ENCODE peak calls at places on chromosomes 2 and 18, in ten cellular contexts. D is IMR-90, E is kidney, V is Caco-2, X is BE2C, F is cardiac fibroblast, M is lung, B is GM12878, U is upper lobe of right lung, N is stomach. Q is an unnamed sample.

GRCh38 chr2:47038656-47039501 is 116.2 kb downstream of the STPG4 start:
- DNase-seq in B (peak; percentile 27), M (no peak), V (no peak), U (no peak), F (no peak), E (no peak), N (no peak), D (no peak), X (no peak), Q (peak; percentile 14)

GRCh38 chr2:26456701-26457224 is 21.2 kb downstream of the OTOF start:
- DNase-seq in N (peak; percentile 61), X (no peak), B (no peak), E (no peak), D (no peak), F (no peak), U (no peak), M (no peak), V (peak; percentile 97), Q (peak; percentile 11)

GRCh38 chr2:69100220-69100723 is 87.3 kb downstream of the ANTXR1 start:
- DNase-seq in E (no peak), N (no peak), F (peak; percentile 76), U (no peak), V (no peak), B (no peak), D (peak; percentile 30), M (no peak), X (no peak), Q (no peak)

GRCh38 chr2:112884869-112885502 is 26.0 kb upstream of the IL37 start:
- DNase-seq in V (peak; percentile 60), N (peak; percentile 79), F (peak; percentile 12), M (peak; percentile 55), B (peak; percentile 39), E (no peak), D (no peak), X (peak; percentile 39), U (no peak), Q (peak; percentile 85)

GRCh38 chr18:62957885-62958472 is 242.6 kb downstream of the PHLPP1 start:
- DNase-seq in X (peak; percentile 27), F (peak; percentile 59), U (no peak), N (peak; percentile 41), M (peak; percentile 45), V (no peak), E (no peak), D (peak; percentile 14), B (no peak), Q (peak; percentile 70)

GRCh38 chr2:151882786-151883445 is 54.7 kb upstream of the ARL5A start:
- DNase-seq in F (no peak), D (no peak), U (no peak), E (no peak), B (no peak), V (no peak), M (no peak), N (no peak), X (no peak), Q (no peak)

GRCh38 chr2:10924859-10925258 is 13.1 kb downstream of the KCNF1 start:
- DNase-seq in B (no peak), F (no peak), N (no peak), U (peak; percentile 25), V (no peak), E (peak; percentile 40), D (no peak), X (no peak), M (no peak), Q (no peak)

GRCh38 chr2:147482111-147482510 is 362.7 kb upstream of the ACVR2A start:
- DNase-seq in E (no peak), B (no peak), M (no peak), D (no peak), U (no peak), F (no peak), X (no peak), N (no peak), V (no peak), Q (no peak)

GRCh38 chr18:61545281-61546245 is 212.3 kb downstream of the CDH20 start:
- DNase-seq in D (no peak), E (no peak), B (no peak), U (no peak), F (no peak), N (no peak), V (no peak), M (no peak), X (no peak), Q (no peak)

GRCh38 chr2:158202151-158202778 is 100.6 kb downstream of the UPP2 start:
- DNase-seq in E (no peak), D (no peak), U (no peak), B (no peak), V (no peak), M (no peak), N (no peak), F (no peak), X (peak; percentile 16), Q (no peak)

GRCh38 chr2:178917555-178917954 is 110.3 kb upstream of the TTN start:
- DNase-seq in X (no peak), N (no peak), F (no peak), U (no peak), B (no peak), M (no peak), D (no peak), V (no peak), E (no peak), Q (no peak)

GRCh38 chr2:9846554-9846953 is 3.3 kb downstream of the TAF1B start:
- DNase-seq in N (no peak), F (peak; percentile 20), D (peak; percentile 71), E (no peak), U (no peak), M (no peak), X (no peak), V (no peak), B (no peak), Q (no peak)

GRCh38 chr2:239763433-239764097 is 261.6 kb downstream of the NDUFA10 start:
- DNase-seq in F (no peak), X (peak; percentile 4), V (peak; percentile 9), D (no peak), E (no peak), N (no peak), U (peak; percentile 47), B (no peak), M (no peak), Q (no peak)
- TF ChIP-seq CTCF in F (no peak), X (no peak), V (no peak), D (no peak), E (no peak), N (no peak), U (no peak), B (no peak), M (no peak), Q (no peak)

GRCh38 chr2:189370719-189371118 is 70.6 kb upstream of the WDR75 start:
- DNase-seq in U (no peak), D (peak; percentile 34), V (no peak), B (no peak), X (no peak), F (peak; percentile 73), M (no peak), N (no peak), E (no peak), Q (no peak)
- H3K4me3 ChIP-seq in U (no peak overlapping the region), D (no peak overlapping the region), V (no peak overlapping the region), B (no peak overlapping the region), X (no peak overlapping the region), F (no peak overlapping the region), M (no peak overlapping the region), N (no peak overlapping the region), E (no peak overlapping the region), Q (no peak overlapping the region)

GRCh38 chr2:1642066-1642861 is 102.1 kb downstream of the PXDN start:
- DNase-seq in D (peak; percentile 65), X (no peak), V (no peak), N (no peak), F (peak; percentile 41), M (no peak), B (no peak), U (no peak), E (no peak), Q (no peak)

GRCh38 chr2:1639086-1639858 is 105.0 kb downstream of the PXDN start:
- DNase-seq in F (no peak), D (no peak), V (peak; percentile 16), E (no peak), U (no peak), N (no peak), X (no peak), M (no peak), B (no peak), Q (no peak)

GRCh38 chr2:1638281-1638860 is 105.9 kb downstream of the PXDN start:
- DNase-seq in V (no peak), M (no peak), N (no peak), X (no peak), F (no peak), D (no peak), E (no peak), B (no peak), U (no peak), Q (no peak)

GRCh38 chr2:1641498-1641897 is 102.8 kb downstream of the PXDN start:
- DNase-seq in F (peak; percentile 23), V (peak; percentile 33), D (no peak), E (no peak), B (no peak), M (no peak), X (no peak), N (no peak), U (no peak), Q (no peak)

DNA sequence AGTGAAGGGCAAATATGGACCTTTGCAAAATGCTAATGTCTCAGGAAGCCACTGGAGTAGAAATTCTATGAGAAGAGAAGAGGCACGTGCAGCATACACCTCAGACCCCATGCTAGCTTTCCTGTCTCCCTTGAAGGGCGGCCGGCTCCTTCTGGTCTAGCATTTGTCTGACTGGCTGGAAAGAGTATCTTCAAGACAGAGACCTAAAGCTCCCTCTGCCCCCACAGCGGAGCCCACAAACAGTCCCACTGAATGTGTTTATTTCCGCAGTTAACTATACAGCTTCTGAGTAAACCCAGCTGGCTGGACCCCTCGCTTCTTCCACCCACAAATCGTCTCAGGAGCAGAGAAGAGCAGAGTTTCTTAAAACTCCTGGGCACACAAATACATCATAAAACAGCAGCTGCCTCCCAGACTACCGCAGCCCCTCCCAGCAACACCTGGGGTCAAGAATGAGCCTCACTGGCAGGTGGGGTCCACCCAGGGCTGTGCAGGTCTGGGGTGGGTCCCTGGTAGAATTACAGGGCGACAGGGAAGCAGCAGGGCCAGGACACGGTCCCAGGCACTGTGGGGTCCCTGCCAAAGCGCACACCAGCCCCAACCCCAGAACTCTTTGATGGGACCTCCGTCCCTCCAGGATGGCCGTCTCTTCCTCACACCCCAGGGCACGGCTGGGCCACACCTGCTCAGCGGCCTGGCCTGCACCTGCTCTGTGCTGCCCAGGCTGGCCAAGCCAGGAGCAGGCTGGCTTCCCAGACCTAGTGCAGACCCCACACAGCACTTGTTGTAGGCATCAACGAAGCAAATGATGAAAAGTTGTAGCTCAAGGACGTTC is 103.8 kb downstream of the PXDN start:
- DNase-seq in E (no peak), V (peak; percentile 11), M (no peak), D (no peak), X (no peak), B (no peak), N (no peak), F (no peak), U (no peak), Q (no peak)
- TF ChIP-seq CTCF in E (no peak), V (no peak), M (no peak), D (no peak), X (no peak), B (no peak), N (no peak), F (no peak), U (no peak), Q (no peak)

DNA sequence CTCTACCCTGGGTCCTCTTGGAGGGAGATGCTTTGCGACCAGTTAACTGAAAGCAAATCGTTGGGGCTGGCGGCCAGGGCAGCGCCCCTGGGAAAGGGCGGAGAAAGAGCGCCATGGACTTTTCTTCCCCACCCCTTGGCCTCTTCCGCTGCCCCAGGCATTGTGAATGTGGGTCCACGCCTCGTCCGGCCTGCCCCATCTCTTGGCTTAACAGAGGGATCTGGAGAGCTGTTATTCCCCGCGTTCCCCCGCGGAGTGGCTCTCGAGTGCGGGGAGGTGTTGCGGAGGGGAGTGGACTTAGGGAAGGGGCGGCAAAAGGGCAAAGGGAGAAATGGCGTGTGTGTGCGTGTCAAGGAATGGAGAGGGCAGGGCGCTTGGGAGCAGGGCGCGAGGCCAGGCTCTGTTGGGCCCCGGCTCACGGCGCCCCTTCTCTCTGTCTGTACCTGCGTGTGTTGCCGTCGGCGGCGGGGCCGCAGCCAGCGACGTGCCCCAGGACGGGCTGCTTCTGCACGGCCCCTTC is 6.6 kb downstream of the EMX1 start:
- DNase-seq in M (no peak), V (peak; percentile 30), F (no peak), E (no peak), U (peak; percentile 64), B (no peak), N (peak; percentile 20), X (no peak), D (no peak), Q (no peak)
- H3K4me3 ChIP-seq in M (peak overlapping the region; percentile 5), V (no peak overlapping the region), F (no peak overlapping the region), E (peak overlapping the region; percentile 66), U (no peak overlapping the region), B (no peak overlapping the region), N (peak overlapping the region; percentile 20), X (no peak overlapping the region), D (no peak overlapping the region), Q (no peak overlapping the region)